ENCODE peak calls at places on chromosomes 5 and 9, in seven cellular contexts. P, B, C, H, G, J and W are unnamed samples.

GRCh38 chr5:1109542-1110259 is 2.2 kb downstream of the SLC12A7 start:
- DNase-seq in J (no peak), H (no peak), C (no peak), P (no peak), B (no peak), G (no peak), W (no peak)

GRCh38 chr9:78393340-78393739 is 96.4 kb downstream of the PSAT1 start:
- DNase-seq in H (no peak), J (no peak), P (no peak), C (no peak), B (no peak), G (no peak), W (no peak)

GRCh38 chr9:83219924-83220438 is 157.0 kb upstream of the RASEF start:
- DNase-seq in P (no peak), H (no peak), G (no peak), C (no peak), B (no peak), J (no peak), W (peak; percentile 6)

GRCh38 chr5:76582252-76583162 is 40.7 kb downstream of the F2RL2 start:
- DNase-seq in J (no peak), C (peak; percentile 81), P (no peak), H (no peak), G (no peak), B (no peak), W (peak; percentile 29)

GRCh38 chr5:121366515-121366914 is 485.2 kb upstream of the FTMT start:
- DNase-seq in C (peak; percentile 39), H (peak; percentile 46), J (no peak), B (no peak), P (no peak), G (peak; percentile 69), W (peak; percentile 81)

GRCh38 chr9:97556721-97557605 is 55.5 kb downstream of the TMOD1 start:
- DNase-seq in B (peak; percentile 84), J (no peak), C (no peak), P (no peak), G (no peak), H (no peak), W (no peak)

GRCh38 chr5:132265336-132266030 is 8.0 kb downstream of the PDLIM4 start:
- DNase-seq in B (peak; percentile 57), G (peak; percentile 38), C (peak; percentile 92), H (peak; percentile 91), J (peak; percentile 55), P (no peak), W (peak; percentile 95)

GRCh38 chr5:125058185-125058826 is 311.9 kb upstream of the ZNF608 start:
- DNase-seq in H (no peak), C (no peak), J (no peak), P (no peak), G (peak; percentile 23), B (no peak), W (peak; percentile 38)

GRCh38 chr9:2936221-2936620 is 92.3 kb upstream of the PUM3 start:
- DNase-seq in P (no peak), G (no peak), H (no peak), J (no peak), B (no peak), C (no peak), W (no peak)

GRCh38 chr9:82882133-82882532 is 180.8 kb downstream of the RASEF start:
- DNase-seq in G (no peak), J (no peak), C (peak; percentile 58), H (no peak), B (no peak), P (no peak), W (no peak)

GRCh38 chr5:132666310-132667123 is 7.3 kb upstream of the IL4 start:
- DNase-seq in C (no peak), G (no peak), J (no peak), H (no peak), B (no peak), P (no peak), W (no peak)

GRCh38 chr9:100590481-100590880 is 12.6 kb downstream of the CAVIN4 start:
- DNase-seq in G (no peak), B (no peak), C (peak; percentile 78), J (no peak), P (no peak), H (no peak), W (peak; percentile 51)

GRCh38 chr9:1918642-1919041 is 96.5 kb upstream of the SMARCA2 start:
- DNase-seq in C (no peak), J (no peak), B (no peak), H (no peak), G (no peak), P (no peak), W (no peak)

GRCh38 chr5:127758884-127759283 is 55.7 kb downstream of the CCDC192 start:
- DNase-seq in G (no peak), H (no peak), J (peak; percentile 59), P (no peak), B (no peak), C (no peak), W (peak; percentile 27)

GRCh38 chr9:123349691-123350480 is 6.1 kb upstream of the CRB2 start:
- DNase-seq in J (peak; percentile 90), B (peak; percentile 70), P (peak; percentile 48), H (no peak), C (no peak), G (peak; percentile 85), W (peak; percentile 83)

GRCh38 chr5:97162045-97162444 is 19.6 kb upstream of the LIX1 start:
- DNase-seq in G (peak; percentile 82), P (peak; percentile 79), C (peak; percentile 57), H (peak; percentile 60), J (peak; percentile 86), B (peak; percentile 81), W (peak; percentile 84)

GRCh38 chr5:141713616-141714309 is 31.7 kb upstream of the ARAP3 start:
- DNase-seq in G (no peak), B (no peak), P (no peak), H (peak; percentile 95), C (peak; percentile 20), J (no peak), W (peak; percentile 4)
- H3K27me3 ChIP-seq in G (no peaks in the 10 kb centered on the region), B (no peaks in the 10 kb centered on the region), P (no peaks in the 10 kb centered on the region), H (no peaks in the 10 kb centered on the region), C (peaks cover 21% of the 10 kb centered on the region), J (no peaks in the 10 kb centered on the region), W (peaks cover 54% of the 10 kb centered on the region)

GRCh38 chr5:39226558-39226957 is 7.2 kb upstream of the FYB1 start:
- DNase-seq in J (no peak), P (no peak), H (no peak), C (no peak), B (no peak), G (no peak), W (no peak)
- H3K4me1 ChIP-seq in J (peaks cover 3% of the 10 kb centered on the region), P (peaks cover 1% of the 10 kb centered on the region), H (peaks cover 27% of the 10 kb centered on the region), C (no peaks in the 10 kb centered on the region), B (no peaks in the 10 kb centered on the region), G (no peaks in the 10 kb centered on the region), W (peaks cover 8% of the 10 kb centered on the region)

GRCh38 chr5:139652788-139653241 is 4.7 kb downstream of the CXXC5 start:
- DNase-seq in H (no peak), C (no peak), P (no peak), B (no peak), G (no peak), J (no peak), W (peak; percentile 64)

GRCh38 chr5:139654464-139654863 is 6.3 kb downstream of the CXXC5 start:
- DNase-seq in C (no peak), B (no peak), P (no peak), J (no peak), G (no peak), H (no peak), W (no peak)

GRCh38 chr5:139653616-139654015 is 5.5 kb downstream of the CXXC5 start:
- DNase-seq in P (no peak), B (no peak), G (peak; percentile 77), H (no peak), C (no peak), J (peak; percentile 70), W (peak; percentile 30)

GRCh38 chr5:139655727-139656271 is 7.7 kb downstream of the CXXC5 start:
- DNase-seq in B (no peak), J (no peak), G (no peak), P (no peak), C (no peak), H (no peak), W (peak; percentile 90)

GRCh38 chr5:139654875-139655491 is 6.8 kb downstream of the CXXC5 start:
- DNase-seq in B (no peak), H (no peak), P (no peak), J (no peak), C (no peak), G (no peak), W (peak; percentile 24)
- H3K27me3 ChIP-seq in B (no peaks in the 10 kb centered on the region), H (no peaks in the 10 kb centered on the region), P (no peaks in the 10 kb centered on the region), J (no peaks in the 10 kb centered on the region), C (no peaks in the 10 kb centered on the region), G (no peaks in the 10 kb centered on the region), W (no peaks in the 10 kb centered on the region)

GRCh38 chr5:43008369-43009158 is 31.6 kb downstream of the ANXA2R start:
- DNase-seq in B (peak; percentile 87), H (peak; percentile 94), J (peak; percentile 96), G (peak; percentile 98), P (peak; percentile 80), C (peak; percentile 91), W (peak; percentile 55)

GRCh38 chr5:43007911-43008368 is 32.2 kb downstream of the ANXA2R start:
- DNase-seq in C (peak; percentile 79), J (peak; percentile 91), H (peak; percentile 77), G (peak; percentile 90), B (peak; percentile 47), P (no peak), W (peak; percentile 82)

GRCh38 chr5:43007246-43007910 is 32.7 kb downstream of the ANXA2R start:
- DNase-seq in C (peak; percentile 83), P (no peak), B (peak; percentile 73), H (peak; percentile 85), J (peak; percentile 94), G (peak; percentile 95), W (peak; percentile 96)

GRCh38 chr5:43014522-43014921 is 25.6 kb downstream of the ANXA2R start:
- DNase-seq in P (no peak), J (no peak), C (no peak), G (no peak), B (no peak), H (no peak), W (no peak)

GRCh38 chr5:43010956-43011355 is 29.2 kb downstream of the ANXA2R start:
- DNase-seq in G (peak; percentile 43), J (no peak), H (no peak), B (peak; percentile 32), P (no peak), C (no peak), W (no peak)
- H3K4me1 ChIP-seq in G (peaks cover 11% of the 10 kb centered on the region), J (no peaks in the 10 kb centered on the region), H (peaks cover 15% of the 10 kb centered on the region), B (peaks cover 5% of the 10 kb centered on the region), P (peaks cover 9% of the 10 kb centered on the region), C (peaks cover 26% of the 10 kb centered on the region), W (peaks cover 8% of the 10 kb centered on the region)